ENCODE peak calls at places on chromosomes 4 and X, in four cellular contexts. One of them, this sample, is unnamed.

GRCh38 chr4:88137112-88137511 is 21.3 kb downstream of the ABCG2 start:
- DNase-seq in HCT116: no peak
- DNase-seq in SK-N-SH: no peak
- DNase-seq in K562: no peak
- DNase-seq in this sample: no peak

GRCh38 chr4:184599492-184600135 is 49.6 kb downstream of the CASP3 start:
- DNase-seq in HCT116: no peak
- DNase-seq in SK-N-SH: no peak
- DNase-seq in K562: no peak
- DNase-seq in this sample: no peak

GRCh38 chr4:169410839-169411770 is 140.3 kb upstream of the SH3RF1 start:
- DNase-seq in K562: no peak
- DNase-seq in HCT116: no peak
- DNase-seq in SK-N-SH: peak
- DNase-seq in this sample: no peak

GRCh38 chrX:41313419-41313818 is 20.5 kb upstream of the DDX3X start:
- DNase-seq in SK-N-SH: no peak
- DNase-seq in K562: no peak
- DNase-seq in HCT116: no peak
- DNase-seq in this sample: no peak

GRCh38 chrX:108071578-108071977 is 19.8 kb downstream of the PSMD10 start:
- DNase-seq in K562: no peak
- DNase-seq in SK-N-SH: no peak
- DNase-seq in HCT116: no peak
- DNase-seq in this sample: no peak

GRCh38 chr4:104416725-104417363 is 77.8 kb downstream of the CXXC4 start:
- DNase-seq in SK-N-SH: no peak
- DNase-seq in HCT116: no peak
- DNase-seq in K562: no peak
- DNase-seq in this sample: no peak

GRCh38 chrX:115929480-115929879 is 241.1 kb upstream of the AGTR2 start:
- DNase-seq in HCT116: no peak
- DNase-seq in SK-N-SH: no peak
- DNase-seq in K562: no peak
- DNase-seq in this sample: no peak

GRCh38 chr4:128158894-128159293 is 97.8 kb downstream of the LARP1B start:
- DNase-seq in HCT116: no peak
- DNase-seq in SK-N-SH: no peak
- DNase-seq in K562: no peak
- DNase-seq in this sample: no peak

GRCh38 chr4:184383497-184384055 is 90.8 kb downstream of the IRF2 start:
- DNase-seq in HCT116: peak
- DNase-seq in SK-N-SH: no peak
- DNase-seq in K562: no peak
- DNase-seq in this sample: no peak

GRCh38 chr4:1939664-1940509 is 68.7 kb downstream of the NSD2 start:
- DNase-seq in HCT116: peak
- DNase-seq in SK-N-SH: no peak
- DNase-seq in K562: no peak
- DNase-seq in this sample: no peak
- TF ChIP-seq JUND in HCT116: peak
- TF ChIP-seq JUND in SK-N-SH: peak
- TF ChIP-seq JUND in K562: no peak
- TF ChIP-seq JUND in this sample: no peak

GRCh38 chrX:148080593-148080992 is 99.5 kb downstream of the FMR1NB start:
- DNase-seq in SK-N-SH: no peak
- DNase-seq in HCT116: no peak
- DNase-seq in K562: no peak
- DNase-seq in this sample: no peak
- TF ChIP-seq JUND in SK-N-SH: no peak
- TF ChIP-seq JUND in HCT116: no peak
- TF ChIP-seq JUND in K562: no peak
- TF ChIP-seq JUND in this sample: no peak

DNA sequence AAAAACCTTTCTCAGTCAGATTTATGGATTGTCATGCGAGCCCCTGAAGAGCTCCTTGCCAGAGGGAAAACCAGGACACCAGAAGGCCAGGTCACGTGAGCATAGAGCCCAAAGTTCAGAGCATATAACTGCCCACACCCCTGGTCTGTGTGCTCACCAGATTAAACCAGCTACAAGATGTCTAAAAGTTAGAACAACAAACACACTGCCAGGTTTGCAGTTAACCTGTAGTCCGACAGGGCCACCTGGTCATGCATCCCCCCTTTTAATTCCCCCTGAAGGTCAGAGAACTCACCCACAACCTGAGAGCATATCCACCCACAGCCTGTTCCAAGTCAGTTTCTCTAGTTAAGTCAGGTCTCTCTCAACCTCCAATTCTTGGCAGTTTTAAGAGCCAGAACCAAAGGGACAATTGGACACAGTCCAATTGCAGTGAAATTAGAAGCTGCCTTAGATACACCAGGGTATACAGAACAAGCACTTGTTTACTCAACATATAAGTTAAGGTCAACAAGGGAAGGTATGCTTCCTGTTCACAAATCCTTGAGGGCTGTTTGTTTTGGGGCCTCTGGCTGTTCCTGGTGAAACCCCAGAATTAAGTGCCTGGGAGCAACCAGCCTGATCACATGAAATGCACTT is 248.2 kb upstream of the PPARGC1A start:
- DNase-seq in HCT116: no peak
- DNase-seq in K562: no peak
- DNase-seq in SK-N-SH: no peak
- DNase-seq in this sample: peak
- TF ChIP-seq JUND in HCT116: no peak
- TF ChIP-seq JUND in K562: no peak
- TF ChIP-seq JUND in SK-N-SH: no peak
- TF ChIP-seq JUND in this sample: no peak

DNA sequence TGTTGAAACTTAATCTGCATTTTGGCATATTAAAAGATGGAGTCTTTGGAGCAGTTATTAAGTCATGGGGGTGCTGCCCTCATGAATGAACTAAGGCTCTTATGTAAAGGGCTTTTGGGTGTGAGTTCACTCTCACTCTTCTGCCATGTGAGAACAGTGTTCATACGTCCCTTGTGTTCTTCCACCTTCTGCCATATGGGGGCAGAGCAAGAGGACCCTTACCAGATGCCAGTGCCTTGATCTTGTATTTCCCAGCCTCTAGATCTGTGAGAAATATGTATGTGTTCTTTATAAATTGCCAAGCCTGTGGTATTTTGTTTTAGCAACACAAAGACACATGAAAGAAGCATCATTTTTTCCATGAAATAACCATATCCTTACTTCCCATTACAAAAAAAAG is 213.9 kb downstream of the SPOCK3 start:
- DNase-seq in SK-N-SH: no peak
- DNase-seq in K562: no peak
- DNase-seq in HCT116: no peak
- DNase-seq in this sample: peak
- TF ChIP-seq JUND in SK-N-SH: no peak
- TF ChIP-seq JUND in K562: no peak
- TF ChIP-seq JUND in HCT116: no peak
- TF ChIP-seq JUND in this sample: no peak

DNA sequence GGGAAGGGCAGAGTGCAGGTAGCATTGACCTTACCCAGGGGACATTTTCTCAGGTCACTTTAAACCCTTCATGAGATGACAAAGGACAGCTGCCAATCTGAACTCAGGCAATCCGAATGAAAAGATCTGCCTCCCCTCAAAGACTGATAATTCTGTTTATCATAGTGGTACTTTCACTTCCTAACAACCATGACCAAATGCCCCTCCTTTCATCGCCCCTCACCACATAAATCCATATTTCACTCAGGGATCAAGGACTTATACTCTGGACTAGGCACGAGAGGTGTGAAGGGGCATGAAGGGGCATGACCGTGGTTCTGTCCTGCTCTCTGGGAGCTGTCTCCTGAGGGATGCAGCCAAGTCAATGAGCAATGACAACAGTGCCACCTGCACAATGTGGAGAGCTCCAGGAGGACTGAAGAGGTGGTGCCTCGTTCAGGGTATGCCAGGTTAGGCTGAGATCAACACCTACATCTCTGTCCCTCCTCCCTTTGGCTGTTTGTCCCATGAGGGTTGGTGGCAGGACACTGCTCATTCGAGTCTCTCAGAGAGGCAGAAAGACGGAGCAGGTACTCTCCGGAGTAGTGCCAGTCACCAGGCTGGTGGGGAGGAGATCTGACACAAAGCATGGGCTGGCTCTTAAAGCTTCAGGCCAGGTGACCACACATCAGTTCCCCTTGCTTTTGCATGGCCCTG is 12.5 kb downstream of the HS3ST1 start:
- DNase-seq in HCT116: no peak
- DNase-seq in K562: no peak
- DNase-seq in SK-N-SH: no peak
- DNase-seq in this sample: peak
- TF ChIP-seq JUND in HCT116: no peak
- TF ChIP-seq JUND in K562: no peak
- TF ChIP-seq JUND in SK-N-SH: no peak
- TF ChIP-seq JUND in this sample: no peak